ENCODE peak calls at places on chromosomes 6 and 20, in five cellular contexts. C is sciatic nerve, D is occipital lobe, U is IMR-90, I is GM12878. G is an unnamed sample.

GRCh38 chr6:128743974-128744765 is 138.8 kb upstream of the LAMA2 start:
- DNase-seq in C (no peak), D (no peak), U (no peak), I (no peak), G (no peak)

GRCh38 chr6:53894086-53894485 is 99.3 kb downstream of the LRRC1 start:
- DNase-seq in C (no peak), D (peak), U (peak), I (no peak), G (no peak)

GRCh38 chr6:100968934-100969333 is 87.8 kb upstream of the ASCC3 start:
- DNase-seq in C (no peak), D (no peak), U (no peak), I (no peak), G (no peak)

GRCh38 chr6:21885532-21886089 is 292.1 kb downstream of the SOX4 start:
- DNase-seq in C (peak), D (peak), U (peak), I (no peak), G (peak)

GRCh38 chr6:107811591-107812218 is 12.4 kb downstream of the SCML4 start:
- DNase-seq in C (no peak), D (no peak), U (peak), I (no peak), G (peak)

GRCh38 chr6:153167026-153167891 is 36.2 kb upstream of the RGS17 start:
- DNase-seq in C (no peak), D (no peak), U (peak), I (no peak), G (no peak)

GRCh38 chr6:5606546-5606945 is 345.2 kb downstream of the FARS2 start:
- DNase-seq in C (no peak), D (no peak), U (no peak), I (no peak), G (no peak)

GRCh38 chr6:21808045-21808470 is 214.5 kb downstream of the SOX4 start:
- DNase-seq in C (no peak), D (no peak), U (peak), I (no peak), G (no peak)

GRCh38 chr6:3913077-3913957 is 64.1 kb downstream of the FAM50B start:
- DNase-seq in C (peak), D (peak), U (peak), I (no peak), G (no peak)

GRCh38 chr6:167474725-167475124 is 149.8 kb downstream of the TTLL2 start:
- DNase-seq in C (no peak), D (no peak), U (no peak), I (no peak), G (no peak)

GRCh38 chr6:43773981-43774775 is 4.2 kb downstream of the VEGFA start:
- DNase-seq in C (no peak), D (no peak), U (no peak), I (no peak), G (no peak)

GRCh38 chr6:37793067-37793466 is 26.5 kb upstream of the ZFAND3 start:
- DNase-seq in C (no peak), D (no peak), U (no peak), I (no peak), G (no peak)

GRCh38 chr6:125503181-125503580 is 201.4 kb upstream of the HDDC2 start:
- DNase-seq in C (no peak), D (no peak), U (no peak), I (no peak), G (no peak)

GRCh38 chr20:48845000-48845399 is 17.2 kb upstream of the PREX1 start:
- DNase-seq in C (no peak), D (no peak), U (peak), I (no peak), G (no peak)

GRCh38 chr6:36701401-36701991 is 3.9 kb downstream of the RAB44 start:
- DNase-seq in C (no peak), D (no peak), U (no peak), I (no peak), G (no peak)

GRCh38 chr6:117503211-117503610 is 20.7 kb downstream of the DCBLD1 start:
- DNase-seq in C (no peak), D (no peak), U (no peak), I (no peak), G (no peak)

GRCh38 chr6:133503330-133503729 is 262.2 kb downstream of the EYA4 start:
- DNase-seq in C (no peak), D (no peak), U (no peak), I (no peak), G (no peak)

GRCh38 chr6:151325075-151326050 is 66.0 kb downstream of the ZBTB2 start:
- DNase-seq in C (peak), D (no peak), U (peak), I (no peak), G (peak)

GRCh38 chr20:17499041-17499440 is 32.1 kb downstream of the BFSP1 start:
- DNase-seq in C (no peak), D (no peak), U (peak), I (no peak), G (no peak)